ENCODE peak calls at places on chromosomes 5 and 9, in ten cellular contexts. N is stimulated activated CD8-positive, alpha-beta memory T cell treated with anti-CD3 and anti-CD28 coated beads, Interleukin-4, amount 100 ng/mL, for 1 hour; Y is NCI-H1105 treated with DMSO at 0.1 percent for 48 hours; H is effector memory CD8-positive, alpha-beta T cell; L is stimulated activated CD4-positive, alpha-beta T cell treated with anti-CD3 and anti-CD28 coated beads, Interleukin-1b, Interleukin-23, amount 100 ng/mL, for 4 hours; I is pancreas; R is COR-L47; O is natural killer cell; C is testis; P is WERI-Rb-1. G is an unnamed sample.

GRCh38 chr5:35029333-35029732 is 18.4 kb downstream of the AGXT2 start:
- DNase-seq in Y (no peak), L (no peak), H (no peak), C (no peak), N (no peak), R (no peak), P (no peak), O (no peak), I (no peak), G (no peak)

GRCh38 chr5:52989781-52990530 is 804 bp downstream of the ITGA2 start:
- DNase-seq in C (peak; percentile 58), N (no peak), P (peak; percentile 29), I (peak; percentile 73), Y (peak; percentile 2), H (peak; percentile 2), L (no peak), O (no peak), R (peak; percentile 6), G (no peak)

GRCh38 chr5:119397518-119398380 is 41.9 kb downstream of the TNFAIP8 start:
- DNase-seq in C (peak; percentile 36), O (no peak), Y (no peak), P (no peak), I (no peak), L (no peak), R (no peak), H (no peak), N (no peak), G (no peak)

GRCh38 chr5:149419532-149420485 is 40.7 kb upstream of the IL17B start:
- DNase-seq in R (no peak), L (no peak), H (no peak), I (no peak), N (no peak), Y (no peak), C (no peak), P (no peak), O (no peak), G (no peak)

GRCh38 chr5:157657516-157657915 is 5.3 kb upstream of the SOX30 start:
- DNase-seq in R (no peak), C (no peak), O (no peak), L (no peak), N (no peak), I (no peak), H (no peak), P (no peak), Y (no peak), G (no peak)

GRCh38 chr9:136977223-136978072 is at the start of gene PTGDS:
- DNase-seq in N (no peak), Y (no peak), I (no peak), P (no peak), H (no peak), O (no peak), C (peak; percentile 94), R (no peak), L (no peak), G (no peak)

GRCh38 chr5:67244345-67244793 is 47.8 kb upstream of the CD180 start:
- DNase-seq in I (no peak), P (no peak), L (no peak), H (no peak), Y (peak; percentile 36), N (no peak), C (no peak), O (no peak), R (peak; percentile 47), G (no peak)

GRCh38 chr5:174559141-174559540 is 165.2 kb upstream of the MSX2 start:
- DNase-seq in I (no peak), P (no peak), N (no peak), O (no peak), H (no peak), Y (no peak), L (no peak), C (no peak), R (no peak), G (no peak)

GRCh38 chr5:114316167-114316566 is 45.7 kb upstream of the KCNN2 start:
- DNase-seq in R (no peak), O (no peak), C (no peak), I (no peak), H (no peak), N (no peak), Y (no peak), L (no peak), P (no peak), G (no peak)

GRCh38 chr9:98142182-98142924 is 23.3 kb upstream of the TRIM14 start:
- DNase-seq in I (no peak), N (no peak), O (no peak), Y (no peak), L (no peak), P (no peak), R (no peak), H (no peak), C (peak; percentile 50), G (no peak)

GRCh38 chr9:35510745-35511428 is 21.0 kb downstream of the RUSC2 start:
- DNase-seq in L (no peak), C (peak; percentile 64), I (no peak), R (no peak), N (no peak), P (no peak), Y (no peak), H (no peak), O (no peak), G (no peak)